ENCODE peak calls at places on chromosomes 2 and 18, in nine cellular contexts. W, B, E, R, X, K, P, T and I are unnamed samples.
A peak's percentile ranks its signal among the peaks of the same experiment; 100 is the strongest.

GRCh38 chr2:6657131-6657530 is 208.6 kb downstream of the CMPK2 start:
- DNase-seq in W (no peak), B (no peak), E (no peak), R (no peak), X (no peak), K (no peak), P (no peak), T (no peak), I (no peak)

GRCh38 chr2:23828256-23828980 is 98.5 kb downstream of the ATAD2B start:
- DNase-seq in W (no peak), B (no peak), E (no peak), R (no peak), X (no peak), K (no peak), P (no peak), T (no peak), I (no peak)

GRCh38 chr2:194166818-194167217 is 1490.2 kb upstream of the SLC39A10 start:
- DNase-seq in W (peak; percentile 37), B (no peak), E (peak; percentile 4), R (no peak), X (no peak), K (no peak), P (no peak), T (no peak), I (peak; percentile 6)

GRCh38 chr2:234533631-234534030 is 36.8 kb upstream of the ARL4C start:
- DNase-seq in W (no peak), B (no peak), E (no peak), R (no peak), X (no peak), K (no peak), P (no peak), T (no peak), I (no peak)

GRCh38 chr2:1642066-1642861 is 102.1 kb downstream of the PXDN start:
- DNase-seq in W (no peak), B (no peak), E (peak; percentile 61), R (no peak), X (peak; percentile 65), K (no peak), P (no peak), T (no peak), I (peak; percentile 90)

GRCh38 chr2:33212151-33212550 is 264.3 kb upstream of the RASGRP3 start:
- DNase-seq in W (no peak), B (peak; percentile 88), E (peak; percentile 98), R (no peak), X (peak; percentile 98), K (peak; percentile 46), P (no peak), T (no peak), I (no peak)

GRCh38 chr2:43455296-43455695 is 140.5 kb downstream of the THADA start:
- DNase-seq in W (no peak), B (no peak), E (no peak), R (no peak), X (no peak), K (no peak), P (no peak), T (no peak), I (no peak)

GRCh38 chr2:28361991-28362710 is 30.5 kb upstream of the FOSL2 start:
- DNase-seq in W (no peak), B (no peak), E (no peak), R (no peak), X (no peak), K (no peak), P (no peak), T (no peak), I (no peak)

GRCh38 chr2:208820289-208820688 is 413.7 kb downstream of the PTH2R start:
- DNase-seq in W (peak; percentile 3), B (no peak), E (no peak), R (no peak), X (no peak), K (no peak), P (no peak), T (no peak), I (no peak)

GRCh38 chr2:119749405-119750066 is 10.2 kb upstream of the PTPN4 start:
- DNase-seq in W (no peak), B (no peak), E (peak; percentile 48), R (no peak), X (peak; percentile 54), K (no peak), P (no peak), T (no peak), I (peak; percentile 55)

GRCh38 chr2:119692954-119693353 is 14.0 kb downstream of the TMEM177 start:
- DNase-seq in W (no peak), B (no peak), E (no peak), R (no peak), X (no peak), K (no peak), P (no peak), T (no peak), I (no peak)

GRCh38 chr18:52216686-52217085 is 123.3 kb upstream of the DCC start:
- DNase-seq in W (no peak), B (no peak), E (no peak), R (no peak), X (no peak), K (no peak), P (no peak), T (no peak), I (no peak)

DNA sequence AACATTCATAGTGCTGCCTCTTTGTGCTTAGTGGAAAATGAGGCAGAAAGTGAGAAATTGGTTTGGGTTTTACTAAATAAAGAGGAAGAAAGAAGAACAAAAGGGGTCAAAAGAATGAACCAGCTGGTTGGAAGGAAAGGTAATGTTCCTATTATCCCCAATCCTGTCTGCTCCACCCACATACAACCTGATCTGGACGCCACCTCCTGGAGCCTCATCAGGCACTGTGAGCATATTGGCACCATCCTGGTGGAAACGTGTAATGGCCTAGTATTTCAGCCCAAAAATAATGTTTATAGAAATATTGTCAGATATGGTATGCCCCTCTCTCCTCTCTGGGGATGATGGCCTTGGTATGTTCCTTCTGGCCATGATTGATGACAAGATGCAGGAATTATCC is 35.6 kb upstream of the ASNSD1 start:
- DNase-seq in W (no peak), B (no peak), E (no peak), R (no peak), X (no peak), K (no peak), P (no peak), T (no peak), I (no peak)
- TF ChIP-seq CTCF in W (no peak), B (no peak), E (no peak), R (no peak), X (no peak), K (no peak), P (no peak), T (no peak), I (no peak)

DNA sequence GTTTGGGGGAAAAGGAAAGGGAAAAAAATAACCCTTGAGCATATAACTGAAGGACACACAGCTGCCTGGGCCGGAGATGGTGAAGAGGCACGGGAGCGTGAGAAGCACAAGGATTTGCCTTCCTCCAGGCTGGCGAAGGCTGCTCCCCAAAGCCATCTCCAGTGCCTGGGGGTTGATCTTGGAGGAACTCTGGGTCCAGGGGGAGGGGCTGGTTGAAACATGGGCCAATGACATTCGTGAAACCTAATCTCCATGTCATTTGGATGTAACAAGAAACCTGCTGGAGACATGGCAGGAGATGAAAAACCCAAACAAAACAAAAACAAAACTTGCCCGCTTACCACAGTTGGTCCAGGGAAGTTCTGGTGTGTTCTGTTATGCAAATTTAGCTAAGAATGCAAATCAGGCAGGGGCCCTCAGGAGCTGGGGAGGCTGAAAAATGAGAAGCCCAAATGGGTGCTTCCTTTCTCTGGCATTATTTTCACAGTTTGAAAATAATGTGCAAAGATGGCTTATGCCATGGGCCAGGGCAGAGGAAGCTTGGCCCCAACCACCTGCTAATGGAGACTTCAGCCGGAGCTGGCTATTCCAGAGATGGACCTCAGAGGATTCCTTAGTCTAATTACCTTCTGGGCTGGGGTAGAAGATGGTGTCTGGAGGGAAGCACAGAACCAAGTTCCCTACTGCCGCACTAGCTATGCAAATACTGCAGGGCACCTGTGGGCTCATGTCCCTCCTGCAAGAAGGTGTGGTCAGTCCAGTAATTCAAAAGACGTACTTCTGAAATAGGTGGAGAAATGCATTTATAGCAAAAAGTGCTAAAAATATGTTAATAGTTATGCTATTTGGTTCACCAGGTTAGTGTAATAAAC is 180.9 kb downstream of the BCL2 start:
- DNase-seq in W (peak; percentile 93), B (no peak), E (no peak), R (no peak), X (no peak), K (no peak), P (peak; percentile 94), T (no peak), I (no peak)
- H3K4me3 ChIP-seq in W (peak overlapping the region; percentile 70), B (peak overlapping the region; percentile 1), E (no peak overlapping the region), R (peak overlapping the region; percentile 43), X (no peak overlapping the region), K (no peak overlapping the region), P (peak overlapping the region; percentile 65), T (peak overlapping the region; percentile 19), I (no peak overlapping the region)

DNA sequence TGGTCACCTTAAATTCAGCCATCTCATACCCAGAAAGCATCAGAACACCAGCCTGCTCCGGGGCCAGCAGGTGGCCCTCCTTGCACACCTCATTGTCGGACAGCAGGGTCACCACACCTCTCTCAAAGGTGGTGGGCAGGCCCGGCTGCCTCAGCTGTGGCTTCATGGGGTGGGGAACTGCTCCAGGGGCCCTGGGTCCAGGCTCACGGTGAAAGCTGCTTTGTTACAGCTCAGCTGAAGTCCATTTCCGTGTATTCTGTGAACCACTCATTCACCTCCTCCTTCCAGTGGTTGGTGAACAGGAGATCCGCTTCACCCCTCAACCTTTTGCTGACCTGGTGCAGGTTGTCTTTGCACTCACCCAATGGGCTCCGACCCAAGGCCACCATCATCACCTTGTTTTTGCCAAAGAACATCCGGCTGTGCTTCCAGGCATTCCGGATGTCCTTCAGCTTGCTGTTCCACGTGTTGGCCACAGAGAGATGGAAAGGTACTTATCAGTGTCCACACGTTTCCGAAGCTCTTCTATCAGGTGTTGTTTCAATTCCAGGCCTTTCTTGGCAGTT is 78.6 kb upstream of the LDLRAD4 start:
- DNase-seq in W (no peak), B (no peak), E (no peak), R (no peak), X (no peak), K (no peak), P (no peak), T (no peak), I (no peak)
- TF ChIP-seq CTCF in W (peak; percentile 16), B (no peak), E (no peak), R (no peak), X (no peak), K (no peak), P (no peak), T (no peak), I (no peak)

DNA sequence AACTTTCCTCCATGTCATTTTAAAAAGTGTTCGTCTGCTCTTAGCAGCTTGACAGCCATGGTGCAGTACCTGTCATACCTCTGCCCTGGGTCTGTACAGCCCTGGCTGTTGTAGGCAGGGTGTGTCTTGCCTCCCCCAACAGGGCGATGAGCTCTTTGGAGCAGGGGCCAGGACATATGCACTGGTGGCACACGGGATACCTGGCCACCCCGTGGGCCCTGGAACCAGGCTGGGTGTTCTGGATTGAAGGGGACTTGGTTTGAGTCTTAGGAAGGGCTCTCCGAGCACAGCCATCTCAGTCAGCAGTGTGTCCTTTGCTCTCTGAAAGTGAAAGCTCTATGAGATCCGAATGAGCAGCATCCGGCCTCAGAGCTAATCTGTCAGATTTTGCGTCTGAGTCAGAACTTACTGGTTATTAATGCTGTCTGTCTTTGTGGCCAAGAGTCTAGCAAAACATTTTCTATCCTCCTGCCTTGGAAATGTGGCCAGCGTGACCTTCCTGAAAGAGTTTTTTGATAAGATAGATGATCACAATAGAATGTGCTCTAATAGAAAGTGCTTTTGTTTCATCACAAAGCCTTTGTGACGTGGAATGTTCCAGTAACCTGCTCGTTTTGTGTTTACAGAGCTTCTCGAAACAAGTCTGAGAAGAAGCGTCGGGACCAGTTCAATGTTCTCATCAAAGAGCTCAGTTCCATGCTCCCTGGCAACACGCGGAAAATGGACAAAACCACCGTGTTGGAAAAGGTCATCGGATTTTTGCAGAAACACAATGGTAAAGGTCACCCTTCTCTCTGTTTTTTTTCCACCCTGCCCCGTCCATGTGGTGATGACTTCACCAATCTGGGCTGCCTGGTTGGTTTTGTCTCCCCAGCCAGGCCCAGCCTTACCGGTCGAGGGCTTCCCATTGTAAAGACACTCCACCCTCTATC is 77.3 kb upstream of the RPL31 start:
- DNase-seq in W (peak; percentile 60), B (no peak), E (peak; percentile 71), R (no peak), X (peak; percentile 85), K (no peak), P (peak; percentile 37), T (no peak), I (peak; percentile 32)
- H3K4me3 ChIP-seq in W (peak overlapping the region; percentile 16), B (peak overlapping the region; percentile 35), E (peak overlapping the region; percentile 40), R (peak overlapping the region; percentile 53), X (peak overlapping the region; percentile 40), K (no peak overlapping the region), P (no peak overlapping the region), T (peak overlapping the region; percentile 28), I (no peak overlapping the region)